ENCODE peak calls at places on chromosomes 5 and 9, in four cellular contexts. D is lung, U is right atrium auricular region, C is thyroid gland. I is an unnamed sample. For H3K36me3, the result is how much of the 10 kb centered on the place peaks cover.

GRCh38 chr5:65480306-65480865 is 1.3 kb downstream of the ADAMTS6 start:
- DNase-seq in D (peak), U (peak), C (peak), I (peak)

GRCh38 chr9:121577201-121577600 is 74.2 kb upstream of the DAB2IP start:
- DNase-seq in D (no peak), U (no peak), C (no peak), I (no peak)

GRCh38 chr9:116165912-116166311 is 12.3 kb downstream of the PAPPA start:
- DNase-seq in D (no peak), U (no peak), C (no peak), I (no peak)

GRCh38 chr9:5015934-5016333 is 30.9 kb downstream of the JAK2 start:
- DNase-seq in D (no peak), U (no peak), C (no peak), I (no peak)

GRCh38 chr5:16574789-16575785 is 41.7 kb downstream of the RETREG1 start:
- DNase-seq in D (no peak), U (no peak), C (peak), I (no peak)

GRCh38 chr9:89305868-89306267 is 5.1 kb upstream of the CKS2 start:
- DNase-seq in D (no peak), U (no peak), C (no peak), I (no peak)

GRCh38 chr5:66814146-66814991 is 218.2 kb downstream of the MAST4 start:
- DNase-seq in D (no peak), U (no peak), C (peak), I (peak)

GRCh38 chr9:72577212-72577753 is 55.9 kb downstream of the TMC1 start:
- DNase-seq in D (no peak), U (peak), C (peak), I (no peak)

GRCh38 chr5:77972545-77973252 is 196.6 kb upstream of the TBCA start:
- DNase-seq in D (no peak), U (no peak), C (no peak), I (peak)
- TF ChIP-seq CTCF in D (no peak), U (peak), C (no peak), I (peak)

DNA sequence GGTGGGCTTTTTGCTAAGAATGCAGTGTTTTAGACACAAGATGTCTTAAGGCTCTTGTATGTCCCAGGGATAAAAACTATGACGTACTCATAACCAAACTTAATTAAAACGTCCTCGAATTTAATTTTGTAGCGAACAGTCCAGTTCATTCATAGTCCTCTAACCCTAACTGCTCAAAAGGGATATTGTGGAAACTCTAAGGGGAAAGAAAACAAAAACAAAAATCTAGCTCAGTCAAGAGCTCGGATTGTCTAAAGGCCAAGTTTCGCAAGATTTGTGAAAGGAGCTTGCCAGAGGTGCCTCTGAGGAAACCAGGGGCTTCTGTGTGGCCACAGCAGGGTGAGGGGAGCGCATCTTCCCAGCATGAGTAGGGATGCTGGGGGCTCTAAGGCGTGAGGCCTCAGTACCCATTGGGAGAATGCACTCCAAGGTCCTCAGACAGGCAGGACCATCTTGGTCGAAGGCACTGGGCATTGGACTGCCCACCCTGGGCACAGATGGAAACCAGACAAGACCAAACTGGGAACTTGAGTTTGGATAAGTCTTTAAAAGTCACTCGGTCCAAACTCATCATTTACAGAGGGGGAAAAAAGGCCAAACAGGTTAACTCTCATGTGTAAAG is 71.8 kb downstream of the PRRT1B start:
- DNase-seq in D (no peak), U (no peak), C (no peak), I (no peak)
- H3K36me3 ChIP-seq in D (half or more), U (half or more), C (under half), I (half or more)

DNA sequence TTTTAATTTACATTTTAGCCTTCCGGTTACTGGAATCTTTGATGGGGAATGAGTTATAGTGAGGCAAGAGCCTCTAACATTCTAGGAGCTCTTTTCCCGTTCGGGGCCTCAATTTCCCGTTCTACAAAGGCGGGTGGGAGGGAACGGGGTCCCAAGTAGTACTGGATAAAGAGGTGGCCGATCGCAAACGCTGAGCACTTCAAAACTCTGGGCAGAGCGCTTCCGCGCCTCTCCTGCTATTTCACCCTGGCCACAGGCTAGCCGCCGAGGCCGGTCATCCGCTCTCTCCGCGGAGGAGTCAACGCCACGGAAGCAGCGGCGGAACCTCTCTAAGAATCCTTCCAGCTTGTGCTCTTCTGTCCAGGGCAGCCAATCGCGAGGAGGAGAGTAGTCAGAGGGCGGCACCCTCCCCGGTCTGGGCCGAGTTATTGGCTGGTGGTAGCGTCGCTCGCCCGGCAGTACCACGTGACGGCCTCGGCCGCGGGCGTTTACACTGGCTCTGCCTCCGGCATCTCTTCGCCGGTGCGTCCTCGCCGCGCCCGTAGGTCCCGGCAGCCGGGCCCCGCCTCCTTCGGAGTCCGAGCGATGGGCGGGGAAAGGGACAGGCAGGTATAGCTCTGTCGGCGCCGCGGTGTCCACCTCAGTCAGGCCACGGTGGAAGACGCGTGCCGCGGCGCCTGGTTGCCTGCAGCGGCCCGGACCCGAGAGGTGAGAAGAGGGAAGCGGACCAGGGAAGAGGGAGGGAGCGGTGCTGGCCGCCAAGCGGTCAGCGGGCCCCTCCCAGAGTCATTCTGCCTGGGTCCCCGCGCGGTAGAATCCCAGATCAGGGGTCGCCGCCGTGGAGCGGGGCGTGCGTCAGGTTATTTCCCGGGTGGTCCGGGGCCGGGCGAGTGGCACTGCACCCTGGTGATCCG is at the start of gene SLC26A2:
- DNase-seq in D (peak), U (peak), C (peak), I (peak)
- TF ChIP-seq CTCF in D (no peak), U (no peak), C (no peak), I (peak)

GRCh38 chr5:1079486-1079885 is 32.4 kb downstream of the SLC12A7 start:
- DNase-seq in D (no peak), U (no peak), C (no peak), I (no peak)

GRCh38 chr5:1078851-1079250 is 33.0 kb downstream of the SLC12A7 start:
- DNase-seq in D (no peak), U (no peak), C (no peak), I (no peak)

GRCh38 chr5:1081519-1081918 is 30.3 kb downstream of the SLC12A7 start:
- DNase-seq in D (no peak), U (no peak), C (no peak), I (no peak)

GRCh38 chr5:1079961-1080360 is 31.9 kb downstream of the SLC12A7 start:
- DNase-seq in D (no peak), U (no peak), C (no peak), I (no peak)

GRCh38 chr5:1080414-1080813 is 31.4 kb downstream of the SLC12A7 start:
- DNase-seq in D (no peak), U (no peak), C (no peak), I (no peak)
- H3K36me3 ChIP-seq in D (half or more), U (half or more), C (half or more), I (under half)

GRCh38 chr9:292915-293314 is 78.2 kb downstream of the DOCK8 start:
- DNase-seq in D (no peak), U (no peak), C (no peak), I (no peak)
- TF ChIP-seq CTCF in D (no peak), U (no peak), C (no peak), I (no peak)

I was measured in GM06990.